ENCODE peak calls at places on chromosomes 12 and 14, in six cellular contexts. One of them, this sample, is unnamed.
A peak's percentile ranks its signal among the peaks of the same experiment; 100 is the strongest.

GRCh38 chr12:26269554-26270284 is 74.3 kb downstream of the SSPN start:
- DNase-seq in activated CD4-positive, CD25-positive, alpha-beta regulatory T cell: no peak
- DNase-seq in stimulated activated CD4-positive, alpha-beta T cell treated with anti-CD3 and anti-CD28 coated beads, Interleukin-15, amount 100 ng/mL, for 1 hour: no peak
- DNase-seq in T-helper 1 cell: no peak
- DNase-seq in CMK: no peak
- DNase-seq in AG09309: no peak
- DNase-seq in this sample: no peak

GRCh38 chr14:21049263-21049662 is 7.1 kb downstream of the RNASE7 start:
- DNase-seq in activated CD4-positive, CD25-positive, alpha-beta regulatory T cell: no peak
- DNase-seq in T-helper 1 cell: no peak
- DNase-seq in stimulated activated CD4-positive, alpha-beta T cell treated with anti-CD3 and anti-CD28 coated beads, Interleukin-15, amount 100 ng/mL, for 1 hour: no peak
- DNase-seq in CMK: no peak
- DNase-seq in AG09309: no peak
- DNase-seq in this sample: no peak

GRCh38 chr14:105519946-105520698 is 6.3 kb upstream of the TMEM121 start:
- DNase-seq in CMK: no peak
- DNase-seq in stimulated activated CD4-positive, alpha-beta T cell treated with anti-CD3 and anti-CD28 coated beads, Interleukin-15, amount 100 ng/mL, for 1 hour: no peak
- DNase-seq in activated CD4-positive, CD25-positive, alpha-beta regulatory T cell: no peak
- DNase-seq in T-helper 1 cell: no peak
- DNase-seq in AG09309: no peak
- DNase-seq in this sample: no peak

GRCh38 chr12:18443768-18444437 is 182.6 kb downstream of the PIK3C2G start:
- DNase-seq in CMK: no peak
- DNase-seq in activated CD4-positive, CD25-positive, alpha-beta regulatory T cell: no peak
- DNase-seq in AG09309: no peak
- DNase-seq in T-helper 1 cell: no peak
- DNase-seq in stimulated activated CD4-positive, alpha-beta T cell treated with anti-CD3 and anti-CD28 coated beads, Interleukin-15, amount 100 ng/mL, for 1 hour: no peak
- DNase-seq in this sample: no peak

GRCh38 chr12:123483602-123484273 is 25.8 kb downstream of the SNRNP35 start:
- DNase-seq in CMK: no peak
- DNase-seq in AG09309: no peak
- DNase-seq in T-helper 1 cell: no peak
- DNase-seq in stimulated activated CD4-positive, alpha-beta T cell treated with anti-CD3 and anti-CD28 coated beads, Interleukin-15, amount 100 ng/mL, for 1 hour: no peak
- DNase-seq in activated CD4-positive, CD25-positive, alpha-beta regulatory T cell: no peak
- DNase-seq in this sample: no peak

GRCh38 chr12:54040148-54040494 is 7.3 kb downstream of the HOXC5 start:
- DNase-seq in T-helper 1 cell: no peak
- DNase-seq in CMK: no peak
- DNase-seq in stimulated activated CD4-positive, alpha-beta T cell treated with anti-CD3 and anti-CD28 coated beads, Interleukin-15, amount 100 ng/mL, for 1 hour: no peak
- DNase-seq in AG09309: no peak
- DNase-seq in activated CD4-positive, CD25-positive, alpha-beta regulatory T cell: no peak
- DNase-seq in this sample: peak; percentile 51

GRCh38 chr12:21656931-21657335 is 709 bp downstream of the LDHB start:
- DNase-seq in stimulated activated CD4-positive, alpha-beta T cell treated with anti-CD3 and anti-CD28 coated beads, Interleukin-15, amount 100 ng/mL, for 1 hour: peak; percentile 24
- DNase-seq in AG09309: no peak
- DNase-seq in T-helper 1 cell: peak; percentile 66
- DNase-seq in activated CD4-positive, CD25-positive, alpha-beta regulatory T cell: no peak
- DNase-seq in CMK: peak; percentile 21
- DNase-seq in this sample: peak; percentile 63

GRCh38 chr12:12405882-12406281 is 49.0 kb downstream of the BORCS5 start:
- DNase-seq in activated CD4-positive, CD25-positive, alpha-beta regulatory T cell: no peak
- DNase-seq in AG09309: no peak
- DNase-seq in stimulated activated CD4-positive, alpha-beta T cell treated with anti-CD3 and anti-CD28 coated beads, Interleukin-15, amount 100 ng/mL, for 1 hour: no peak
- DNase-seq in T-helper 1 cell: no peak
- DNase-seq in CMK: no peak
- DNase-seq in this sample: no peak

GRCh38 chr14:20801726-20802125 is 918 bp downstream of the RNASE1 start:
- DNase-seq in stimulated activated CD4-positive, alpha-beta T cell treated with anti-CD3 and anti-CD28 coated beads, Interleukin-15, amount 100 ng/mL, for 1 hour: no peak
- DNase-seq in AG09309: no peak
- DNase-seq in CMK: no peak
- DNase-seq in T-helper 1 cell: no peak
- DNase-seq in activated CD4-positive, CD25-positive, alpha-beta regulatory T cell: no peak
- DNase-seq in this sample: no peak

GRCh38 chr14:24086193-24086955 is 7.7 kb upstream of the PCK2 start:
- DNase-seq in activated CD4-positive, CD25-positive, alpha-beta regulatory T cell: no peak
- DNase-seq in AG09309: no peak
- DNase-seq in T-helper 1 cell: no peak
- DNase-seq in stimulated activated CD4-positive, alpha-beta T cell treated with anti-CD3 and anti-CD28 coated beads, Interleukin-15, amount 100 ng/mL, for 1 hour: no peak
- DNase-seq in CMK: no peak
- DNase-seq in this sample: no peak

GRCh38 chr12:9032202-9032964 is 43.0 kb downstream of the KLRG1 start:
- DNase-seq in T-helper 1 cell: no peak
- DNase-seq in AG09309: no peak
- DNase-seq in CMK: no peak
- DNase-seq in activated CD4-positive, CD25-positive, alpha-beta regulatory T cell: no peak
- DNase-seq in stimulated activated CD4-positive, alpha-beta T cell treated with anti-CD3 and anti-CD28 coated beads, Interleukin-15, amount 100 ng/mL, for 1 hour: no peak
- DNase-seq in this sample: no peak

GRCh38 chr12:42473130-42473529 is 116.4 kb downstream of the PRICKLE1 start:
- DNase-seq in stimulated activated CD4-positive, alpha-beta T cell treated with anti-CD3 and anti-CD28 coated beads, Interleukin-15, amount 100 ng/mL, for 1 hour: no peak
- DNase-seq in T-helper 1 cell: no peak
- DNase-seq in activated CD4-positive, CD25-positive, alpha-beta regulatory T cell: no peak
- DNase-seq in CMK: no peak
- DNase-seq in AG09309: peak; percentile 62
- DNase-seq in this sample: peak; percentile 58

GRCh38 chr12:108815875-108816594 is 41.3 kb downstream of the SSH1 start:
- DNase-seq in T-helper 1 cell: no peak
- DNase-seq in activated CD4-positive, CD25-positive, alpha-beta regulatory T cell: no peak
- DNase-seq in AG09309: no peak
- DNase-seq in CMK: no peak
- DNase-seq in stimulated activated CD4-positive, alpha-beta T cell treated with anti-CD3 and anti-CD28 coated beads, Interleukin-15, amount 100 ng/mL, for 1 hour: no peak
- DNase-seq in this sample: no peak

GRCh38 chr12:93591137-93591868 is 18.8 kb downstream of the SOCS2 start:
- DNase-seq in CMK: no peak
- DNase-seq in T-helper 1 cell: peak; percentile 59
- DNase-seq in stimulated activated CD4-positive, alpha-beta T cell treated with anti-CD3 and anti-CD28 coated beads, Interleukin-15, amount 100 ng/mL, for 1 hour: no peak
- DNase-seq in activated CD4-positive, CD25-positive, alpha-beta regulatory T cell: peak; percentile 18
- DNase-seq in AG09309: peak; percentile 67
- DNase-seq in this sample: peak; percentile 63

GRCh38 chr14:95918466-95918865 is 41.8 kb downstream of the TUNAR start:
- DNase-seq in activated CD4-positive, CD25-positive, alpha-beta regulatory T cell: no peak
- DNase-seq in stimulated activated CD4-positive, alpha-beta T cell treated with anti-CD3 and anti-CD28 coated beads, Interleukin-15, amount 100 ng/mL, for 1 hour: no peak
- DNase-seq in CMK: no peak
- DNase-seq in AG09309: no peak
- DNase-seq in T-helper 1 cell: no peak
- DNase-seq in this sample: no peak

GRCh38 chr12:79858518-79858917 is 76.4 kb downstream of the PPP1R12A start:
- DNase-seq in activated CD4-positive, CD25-positive, alpha-beta regulatory T cell: no peak
- DNase-seq in T-helper 1 cell: no peak
- DNase-seq in AG09309: no peak
- DNase-seq in stimulated activated CD4-positive, alpha-beta T cell treated with anti-CD3 and anti-CD28 coated beads, Interleukin-15, amount 100 ng/mL, for 1 hour: no peak
- DNase-seq in CMK: no peak
- DNase-seq in this sample: no peak

GRCh38 chr14:68968721-68969120 is 10.4 kb downstream of the ACTN1 start:
- DNase-seq in T-helper 1 cell: no peak
- DNase-seq in CMK: no peak
- DNase-seq in stimulated activated CD4-positive, alpha-beta T cell treated with anti-CD3 and anti-CD28 coated beads, Interleukin-15, amount 100 ng/mL, for 1 hour: no peak
- DNase-seq in activated CD4-positive, CD25-positive, alpha-beta regulatory T cell: no peak
- DNase-seq in AG09309: no peak
- DNase-seq in this sample: no peak

GRCh38 chr12:113000433-113000832 is 22.1 kb downstream of the OAS2 start:
- DNase-seq in AG09309: no peak
- DNase-seq in stimulated activated CD4-positive, alpha-beta T cell treated with anti-CD3 and anti-CD28 coated beads, Interleukin-15, amount 100 ng/mL, for 1 hour: no peak
- DNase-seq in T-helper 1 cell: no peak
- DNase-seq in CMK: no peak
- DNase-seq in activated CD4-positive, CD25-positive, alpha-beta regulatory T cell: no peak
- DNase-seq in this sample: no peak

GRCh38 chr14:67385618-67386017 is 25.5 kb downstream of the EIF2S1 start:
- DNase-seq in AG09309: no peak
- DNase-seq in CMK: no peak
- DNase-seq in activated CD4-positive, CD25-positive, alpha-beta regulatory T cell: no peak
- DNase-seq in T-helper 1 cell: no peak
- DNase-seq in stimulated activated CD4-positive, alpha-beta T cell treated with anti-CD3 and anti-CD28 coated beads, Interleukin-15, amount 100 ng/mL, for 1 hour: no peak
- DNase-seq in this sample: no peak

GRCh38 chr12:54563787-54564186 is 14.4 kb downstream of the PDE1B start:
- DNase-seq in CMK: no peak
- DNase-seq in T-helper 1 cell: no peak
- DNase-seq in activated CD4-positive, CD25-positive, alpha-beta regulatory T cell: no peak
- DNase-seq in stimulated activated CD4-positive, alpha-beta T cell treated with anti-CD3 and anti-CD28 coated beads, Interleukin-15, amount 100 ng/mL, for 1 hour: no peak
- DNase-seq in AG09309: no peak
- DNase-seq in this sample: no peak

GRCh38 chr12:118541071-118541470 is 164.7 kb downstream of the SUDS3 start:
- DNase-seq in AG09309: no peak
- DNase-seq in T-helper 1 cell: no peak
- DNase-seq in CMK: no peak
- DNase-seq in stimulated activated CD4-positive, alpha-beta T cell treated with anti-CD3 and anti-CD28 coated beads, Interleukin-15, amount 100 ng/mL, for 1 hour: no peak
- DNase-seq in activated CD4-positive, CD25-positive, alpha-beta regulatory T cell: no peak
- DNase-seq in this sample: no peak

GRCh38 chr12:27637524-27637923 is 58.7 kb upstream of the REP15 start:
- DNase-seq in activated CD4-positive, CD25-positive, alpha-beta regulatory T cell: no peak
- DNase-seq in stimulated activated CD4-positive, alpha-beta T cell treated with anti-CD3 and anti-CD28 coated beads, Interleukin-15, amount 100 ng/mL, for 1 hour: no peak
- DNase-seq in AG09309: no peak
- DNase-seq in T-helper 1 cell: peak; percentile 11
- DNase-seq in CMK: no peak
- DNase-seq in this sample: no peak

GRCh38 chr12:56431850-56432249 is 17.4 kb downstream of the TIMELESS start:
- DNase-seq in T-helper 1 cell: no peak
- DNase-seq in activated CD4-positive, CD25-positive, alpha-beta regulatory T cell: no peak
- DNase-seq in AG09309: no peak
- DNase-seq in stimulated activated CD4-positive, alpha-beta T cell treated with anti-CD3 and anti-CD28 coated beads, Interleukin-15, amount 100 ng/mL, for 1 hour: no peak
- DNase-seq in CMK: no peak
- DNase-seq in this sample: no peak

GRCh38 chr14:100065161-100065871 is at the start of gene EVL:
- DNase-seq in stimulated activated CD4-positive, alpha-beta T cell treated with anti-CD3 and anti-CD28 coated beads, Interleukin-15, amount 100 ng/mL, for 1 hour: peak; percentile 76
- DNase-seq in CMK: no peak
- DNase-seq in activated CD4-positive, CD25-positive, alpha-beta regulatory T cell: peak; percentile 78
- DNase-seq in T-helper 1 cell: peak; percentile 88
- DNase-seq in AG09309: no peak
- DNase-seq in this sample: no peak

GRCh38 chr12:119397540-119397939 is 63.0 kb downstream of the CCDC60 start:
- DNase-seq in stimulated activated CD4-positive, alpha-beta T cell treated with anti-CD3 and anti-CD28 coated beads, Interleukin-15, amount 100 ng/mL, for 1 hour: no peak
- DNase-seq in CMK: no peak
- DNase-seq in activated CD4-positive, CD25-positive, alpha-beta regulatory T cell: no peak
- DNase-seq in AG09309: no peak
- DNase-seq in T-helper 1 cell: no peak
- DNase-seq in this sample: no peak

GRCh38 chr14:49306152-49306751 is 279.9 kb downstream of the RPS29 start:
- DNase-seq in CMK: no peak
- DNase-seq in T-helper 1 cell: peak; percentile 6
- DNase-seq in activated CD4-positive, CD25-positive, alpha-beta regulatory T cell: no peak
- DNase-seq in AG09309: no peak
- DNase-seq in stimulated activated CD4-positive, alpha-beta T cell treated with anti-CD3 and anti-CD28 coated beads, Interleukin-15, amount 100 ng/mL, for 1 hour: no peak
- DNase-seq in this sample: no peak

GRCh38 chr14:70971588-70971987 is 64.3 kb downstream of the PCNX1 start:
- DNase-seq in AG09309: no peak
- DNase-seq in T-helper 1 cell: no peak
- DNase-seq in CMK: no peak
- DNase-seq in activated CD4-positive, CD25-positive, alpha-beta regulatory T cell: no peak
- DNase-seq in stimulated activated CD4-positive, alpha-beta T cell treated with anti-CD3 and anti-CD28 coated beads, Interleukin-15, amount 100 ng/mL, for 1 hour: no peak
- DNase-seq in this sample: no peak

GRCh38 chr14:21300892-21301291 is 21.0 kb downstream of the RPGRIP1 start:
- DNase-seq in T-helper 1 cell: no peak
- DNase-seq in AG09309: no peak
- DNase-seq in activated CD4-positive, CD25-positive, alpha-beta regulatory T cell: no peak
- DNase-seq in CMK: peak; percentile 42
- DNase-seq in stimulated activated CD4-positive, alpha-beta T cell treated with anti-CD3 and anti-CD28 coated beads, Interleukin-15, amount 100 ng/mL, for 1 hour: peak; percentile 1
- DNase-seq in this sample: peak; percentile 62

GRCh38 chr14:58605465-58605864 is 32.3 kb upstream of the DACT1 start:
- DNase-seq in AG09309: no peak
- DNase-seq in activated CD4-positive, CD25-positive, alpha-beta regulatory T cell: no peak
- DNase-seq in stimulated activated CD4-positive, alpha-beta T cell treated with anti-CD3 and anti-CD28 coated beads, Interleukin-15, amount 100 ng/mL, for 1 hour: no peak
- DNase-seq in CMK: no peak
- DNase-seq in T-helper 1 cell: no peak
- DNase-seq in this sample: no peak

GRCh38 chr12:119505001-119505400 is 88.6 kb upstream of the TMEM233 start:
- DNase-seq in AG09309: no peak
- DNase-seq in stimulated activated CD4-positive, alpha-beta T cell treated with anti-CD3 and anti-CD28 coated beads, Interleukin-15, amount 100 ng/mL, for 1 hour: no peak
- DNase-seq in CMK: no peak
- DNase-seq in T-helper 1 cell: no peak
- DNase-seq in activated CD4-positive, CD25-positive, alpha-beta regulatory T cell: no peak
- DNase-seq in this sample: no peak

This sample was measured in HAP-1.